ENCODE peak calls at places on chromosomes 11 and 22, in four cellular contexts. M is right lobe of liver, U is cardiac fibroblast, Y is OCI-LY7. W is an unnamed sample.

GRCh38 chr22:49770454-49771265 is 57.0 kb downstream of the BRD1 start:
- DNase-seq in U (no peak), M (peak; percentile 47), Y (no peak), W (no peak)

GRCh38 chr11:62908468-62909072 is 12.6 kb downstream of the CHRM1 start:
- DNase-seq in Y (no peak), U (no peak), M (no peak), W (no peak)

GRCh38 chr22:50505776-50506610 is 1.5 kb downstream of the LMF2 start:
- DNase-seq in Y (no peak), M (no peak), U (no peak), W (no peak)

GRCh38 chr11:74533421-74533820 is 39.9 kb upstream of the LIPT2 start:
- DNase-seq in U (no peak), M (no peak), Y (no peak), W (no peak)

GRCh38 chr22:42644422-42645340 is 4.3 kb upstream of the ATP5MGL start:
- DNase-seq in U (peak; percentile 39), M (no peak), Y (no peak), W (no peak)

GRCh38 chr11:57903441-57904123 is 120.1 kb upstream of the OR9Q1 start:
- DNase-seq in M (no peak), U (peak; percentile 12), Y (no peak), W (peak; percentile 73)

GRCh38 chr11:106917973-106918372 is 100.3 kb downstream of the GUCY1A2 start:
- DNase-seq in Y (peak; percentile 17), M (no peak), U (peak; percentile 32), W (no peak)

GRCh38 chr11:46106530-46107407 is 14.5 kb downstream of the PHF21A start:
- DNase-seq in Y (no peak), M (no peak), U (peak; percentile 39), W (no peak)

GRCh38 chr11:93169950-93170561 is 27.7 kb downstream of the SLC36A4 start:
- DNase-seq in U (peak; percentile 64), M (no peak), Y (peak; percentile 32), W (no peak)

GRCh38 chr11:73348838-73349237 is 27.4 kb upstream of the RELT start:
- DNase-seq in Y (no peak), M (no peak), U (no peak), W (no peak)

GRCh38 chr11:19365743-19366410 is 125.1 kb upstream of the E2F8 start:
- DNase-seq in U (peak; percentile 71), Y (no peak), M (no peak), W (no peak)

GRCh38 chr11:70292863-70293262 is 22.4 kb downstream of the PPFIA1 start:
- DNase-seq in U (no peak), Y (no peak), M (peak; percentile 66), W (no peak)

GRCh38 chr11:24515632-24516031 is 18.8 kb downstream of the LUZP2 start:
- DNase-seq in U (no peak), M (no peak), Y (no peak), W (no peak)

GRCh38 chr22:44211256-44211945 is 30.7 kb downstream of the PARVG start:
- DNase-seq in M (no peak), Y (no peak), U (peak; percentile 17), W (no peak)

GRCh38 chr22:47199949-47200272 is 437.5 kb downstream of the TBC1D22A start:
- DNase-seq in Y (no peak), M (no peak), U (no peak), W (no peak)

GRCh38 chr11:29312817-29313216 is 704.0 kb downstream of the KCNA4 start:
- DNase-seq in Y (no peak), M (no peak), U (peak; percentile 86), W (no peak)

GRCh38 chr11:33557201-33557600 is 143.4 kb downstream of the C11orf91 start:
- DNase-seq in M (no peak), U (peak; percentile 79), Y (no peak), W (peak; percentile 1)

GRCh38 chr11:95455228-95455627 is 224.2 kb upstream of the SESN3 start:
- DNase-seq in U (no peak), Y (no peak), M (no peak), W (no peak)

GRCh38 chr11:32259641-32260081 is 168.8 kb downstream of the RCN1 start:
- DNase-seq in U (peak; percentile 78), M (no peak), Y (no peak), W (no peak)

GRCh38 chr11:11435673-11436072 is 82.6 kb upstream of the CSNK2A3 start:
- DNase-seq in M (no peak), U (no peak), Y (no peak), W (no peak)

GRCh38 chr11:76626921-76627391 is 43.6 kb downstream of the LRRC32 start:
- DNase-seq in Y (peak; percentile 84), U (peak; percentile 64), M (no peak), W (no peak)

GRCh38 chr11:62273284-62273683 is 3.3 kb downstream of the SCGB2A2 start:
- DNase-seq in M (no peak), U (no peak), Y (no peak), W (no peak)

GRCh38 chr11:9839550-9839949 is 175.7 kb downstream of the SWAP70 start:
- DNase-seq in U (no peak), M (no peak), Y (no peak), W (no peak)

GRCh38 chr11:83538286-83538685 is 252.1 kb upstream of the CCDC90B start:
- DNase-seq in U (no peak), M (no peak), Y (no peak), W (no peak)

GRCh38 chr11:83827520-83827919 is 541.4 kb upstream of the CCDC90B start:
- DNase-seq in M (no peak), Y (no peak), U (peak; percentile 65), W (no peak)

GRCh38 chr11:2115308-2115707 is 23.9 kb downstream of the IGF2 start:
- DNase-seq in M (peak; percentile 35), U (no peak), Y (no peak), W (no peak)

GRCh38 chr11:3802016-3802790 is 4.8 kb upstream of the NUP98 start:
- DNase-seq in U (peak; percentile 61), Y (no peak), M (no peak), W (peak; percentile 76)

GRCh38 chr22:41314821-41315220 is 13.5 kb downstream of the ZC3H7B start:
- DNase-seq in Y (no peak), M (no peak), U (no peak), W (no peak)

GRCh38 chr11:94668240-94668793 is 99.8 kb upstream of the AMOTL1 start:
- DNase-seq in U (no peak), Y (no peak), M (no peak), W (no peak)

GRCh38 chr11:28447226-28447625 is 339.0 kb downstream of the METTL15 start:
- DNase-seq in M (no peak), U (peak; percentile 54), Y (no peak), W (peak; percentile 7)

GRCh38 chr11:102802341-102802740 is 4.4 kb upstream of the MMP1 start:
- DNase-seq in Y (no peak), U (peak; percentile 90), M (no peak), W (no peak)

GRCh38 chr11:89922195-89922660 is at the start of gene TRIM49D1:
- DNase-seq in M (no peak), Y (no peak), U (no peak), W (no peak)

GRCh38 chr11:72088076-72088806 is 7.6 kb downstream of the LRRC51 start:
- DNase-seq in U (no peak), M (no peak), Y (no peak), W (no peak)

GRCh38 chr22:33864723-33865130 is 55.5 kb downstream of the LARGE1 start:
- DNase-seq in Y (no peak), M (no peak), U (no peak), W (no peak)

GRCh38 chr22:50672471-50673230 is at the start of gene SHANK3:
- DNase-seq in M (peak; percentile 79), Y (no peak), U (no peak), W (no peak)

GRCh38 chr11:36818410-36818809 is 220.4 kb upstream of the RAG2 start:
- DNase-seq in M (no peak), Y (no peak), U (no peak), W (no peak)
- TF ChIP-seq CTCF in M (peak; percentile 29), Y (peak; percentile 71), U (no peak), W (peak; percentile 55)

GRCh38 chr11:111908639-111909305 is 2.8 kb downstream of the CRYAB start:
- DNase-seq in U (no peak), Y (no peak), M (no peak), W (no peak)

GRCh38 chr11:111911563-111912401 is at the start of gene CRYAB:
- DNase-seq in U (peak; percentile 73), Y (no peak), M (no peak), W (peak; percentile 100)

GRCh38 chr11:111909378-111909777 is 2.2 kb downstream of the CRYAB start:
- DNase-seq in U (no peak), Y (no peak), M (no peak), W (no peak)

GRCh38 chr11:111912535-111912934 is at the start of gene HSPB2:
- DNase-seq in Y (no peak), M (no peak), U (no peak), W (no peak)

GRCh38 chr11:111910637-111911562 is 670 bp downstream of the CRYAB start:
- DNase-seq in M (no peak), Y (no peak), U (no peak), W (no peak)
- H3K4me3 ChIP-seq in M (no peak overlapping the region), Y (no peak overlapping the region), U (no peak overlapping the region), W (peak overlapping the region; percentile 67)

GRCh38 chr22:35547993-35548761 is 7.5 kb downstream of the RASD2 start:
- DNase-seq in M (no peak), U (no peak), Y (peak; percentile 32), W (no peak)
- TF ChIP-seq CTCF in M (no peak), U (no peak), Y (peak; percentile 55), W (no peak)

DNA sequence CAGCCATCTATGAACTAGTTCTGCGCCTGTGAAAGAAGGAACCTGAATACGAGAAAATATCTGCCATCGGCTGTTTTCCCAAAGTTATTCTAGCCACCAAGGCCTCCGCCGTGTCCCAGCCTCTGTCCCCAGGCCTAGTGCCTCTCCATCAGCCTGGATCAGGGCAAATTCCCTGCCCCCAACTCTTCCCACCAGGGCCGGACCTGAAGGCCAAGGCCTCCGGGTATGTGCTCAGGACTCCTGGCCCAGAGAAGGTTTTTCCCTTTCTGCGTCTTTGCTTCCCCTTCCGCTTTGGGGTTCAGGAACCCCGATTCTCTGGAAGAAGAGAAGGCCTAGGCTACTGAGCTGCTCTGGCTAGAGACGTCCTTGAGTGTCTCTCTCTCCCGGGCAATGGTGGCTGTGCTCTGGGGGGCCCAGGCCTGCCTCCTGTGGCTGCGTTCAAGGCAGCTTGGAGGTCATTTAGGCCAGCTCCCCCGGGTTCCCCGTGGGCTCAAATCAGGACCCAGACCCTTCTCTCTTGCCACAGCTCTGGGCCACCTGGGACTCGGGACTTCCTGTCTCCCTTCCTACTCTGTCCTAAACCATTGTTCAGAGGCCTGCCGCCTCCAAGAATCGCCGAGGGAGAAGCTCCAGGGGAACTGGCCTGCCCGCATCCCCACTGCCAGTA is 1.6 kb downstream of the ALX4 start:
- DNase-seq in U (no peak), Y (no peak), M (no peak), W (no peak)
- H3K4me3 ChIP-seq in U (no peak overlapping the region), Y (no peak overlapping the region), M (no peak overlapping the region), W (no peak overlapping the region)

DNA sequence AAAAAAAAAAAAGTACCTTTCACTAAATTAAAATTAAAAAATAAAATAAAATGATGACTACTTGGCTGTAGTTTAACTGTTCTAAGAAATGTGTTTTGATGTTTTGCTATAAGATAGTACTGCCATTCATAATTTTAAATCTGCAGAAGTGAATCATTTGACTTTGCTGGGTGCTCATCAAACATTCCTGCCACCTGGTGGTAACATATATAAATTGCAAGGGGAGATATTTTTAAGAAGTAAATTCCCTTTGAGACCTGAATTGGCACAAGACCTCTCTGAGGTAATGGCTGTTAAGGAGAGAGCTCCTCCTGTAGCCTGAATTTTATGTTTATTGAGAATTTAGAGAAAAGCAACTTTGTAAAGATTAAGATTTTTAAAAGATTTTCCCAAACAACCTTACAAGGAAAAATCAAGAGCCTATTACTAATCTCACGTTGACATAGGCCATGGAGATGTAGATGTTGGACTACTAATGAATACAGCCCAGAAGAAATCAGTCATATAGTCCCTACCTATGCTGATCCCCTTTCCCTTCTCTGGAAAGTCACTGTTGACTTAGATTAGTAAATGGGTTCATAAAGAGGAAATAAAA is 11.9 kb upstream of the NARS2 start:
- DNase-seq in Y (peak; percentile 49), M (no peak), U (peak; percentile 60), W (no peak)
- TF ChIP-seq CTCF in Y (peak; percentile 84), M (peak; percentile 41), U (peak; percentile 61), W (peak; percentile 59)

W was measured in epithelial cell of proximal tubule.